ENCODE peak calls at places on chromosomes 3 and 15, in nine cellular contexts. A is Karpas-422, T is uterus, Q is heart left ventricle, L is left ventricle myocardium inferior, D is small intestine, M is hepatocyte, H is right atrium auricular region, V is psoas muscle. N is an unnamed sample. For H3K9me3 and H3K36me3, the result is how much of the 10 kb centered on the place peaks cover.

GRCh38 chr3:27025718-27026117 is 343.5 kb downstream of the NEK10 start:
- DNase-seq in A (no peak), T (no peak), Q (no peak), L (no peak), D (no peak), M (no peak), H (no peak), V (no peak), N (no peak)

GRCh38 chr3:42101048-42101447 is 9.9 kb downstream of the TRAK1 start:
- DNase-seq in A (no peak), T (peak), Q (peak), L (peak), D (no peak), M (no peak), H (peak), V (peak), N (no peak)

GRCh38 chr3:44965165-44965564 is 10.8 kb downstream of the ZDHHC3 start:
- DNase-seq in A (no peak), T (no peak), Q (no peak), L (no peak), D (no peak), M (no peak), H (no peak), V (no peak), N (no peak)

GRCh38 chr3:46478341-46478740 is 13.6 kb upstream of the LTF start:
- DNase-seq in A (no peak), T (no peak), Q (no peak), L (no peak), D (no peak), M (no peak), H (no peak), V (no peak), N (no peak)

GRCh38 chr3:111717601-111718000 is 122.5 kb upstream of the ZBED2 start:
- DNase-seq in A (peak), T (peak), Q (peak), L (peak), D (peak), M (peak), H (peak), V (peak), N (peak)

GRCh38 chr3:184377882-184378445 is at the start of gene THPO:
- DNase-seq in A (peak), T (peak), Q (peak), L (no peak), D (no peak), M (peak), H (no peak), V (no peak), N (no peak)

GRCh38 chr3:65732060-65732933 is 306.4 kb downstream of the MAGI1 start:
- DNase-seq in A (peak), T (no peak), Q (no peak), L (no peak), D (peak), M (peak), H (no peak), V (no peak), N (no peak)

GRCh38 chr15:28955686-28956421 is 70.1 kb downstream of the APBA2 start:
- DNase-seq in A (no peak), T (no peak), Q (no peak), L (no peak), D (no peak), M (no peak), H (peak), V (no peak), N (no peak)

GRCh38 chr15:71455107-71455506 is 339.8 kb downstream of the THSD4 start:
- DNase-seq in A (peak), T (no peak), Q (no peak), L (no peak), D (no peak), M (no peak), H (no peak), V (no peak), N (no peak)

GRCh38 chr3:13142552-13143380 is 69.5 kb upstream of the IQSEC1 start:
- DNase-seq in A (no peak), T (no peak), Q (no peak), L (no peak), D (no peak), M (no peak), H (no peak), V (no peak), N (no peak)

GRCh38 chr15:73694419-73694818 is 10.2 kb downstream of the CD276 start:
- DNase-seq in A (no peak), T (no peak), Q (peak), L (no peak), D (no peak), M (no peak), H (no peak), V (peak), N (no peak)

GRCh38 chr3:31244929-31245817 is 287.6 kb upstream of the STT3B start:
- DNase-seq in A (no peak), T (no peak), Q (no peak), L (no peak), D (no peak), M (no peak), H (no peak), V (no peak), N (no peak)

GRCh38 chr3:184050217-184050847 is 2.5 kb upstream of the HTR3C start:
- DNase-seq in A (peak), T (no peak), Q (no peak), L (no peak), D (peak), M (no peak), H (no peak), V (no peak), N (no peak)

GRCh38 chr15:70406624-70407390 is 309.1 kb upstream of the TLE3 start:
- DNase-seq in A (no peak), T (peak), Q (no peak), L (no peak), D (no peak), M (no peak), H (no peak), V (no peak), N (no peak)

GRCh38 chr3:195023576-195023975 is 247.4 kb downstream of the XXYLT1 start:
- DNase-seq in A (no peak), T (no peak), Q (no peak), L (no peak), D (no peak), M (no peak), H (no peak), V (no peak), N (no peak)

GRCh38 chr3:52072020-52072419 is 15.6 kb upstream of the DUSP7 start:
- DNase-seq in A (no peak), T (no peak), Q (no peak), L (no peak), D (no peak), M (no peak), H (no peak), V (no peak), N (no peak)

GRCh38 chr15:23695282-23695681 is 8.2 kb upstream of the NDN start:
- DNase-seq in A (no peak), T (no peak), Q (no peak), L (no peak), D (peak), M (no peak), H (no peak), V (no peak), N (no peak)

GRCh38 chr3:168116279-168116678 is 20.6 kb upstream of the GOLIM4 start:
- DNase-seq in A (no peak), T (peak), Q (peak), L (peak), D (no peak), M (no peak), H (peak), V (peak), N (no peak)

GRCh38 chr3:177106184-177106583 is 91.1 kb downstream of the TBL1XR1 start:
- DNase-seq in A (peak), T (no peak), Q (no peak), L (no peak), D (no peak), M (no peak), H (no peak), V (no peak), N (no peak)

GRCh38 chr3:152348436-152349177 is 79.9 kb downstream of the MBNL1 start:
- DNase-seq in A (no peak), T (no peak), Q (no peak), L (no peak), D (no peak), M (no peak), H (no peak), V (no peak), N (no peak)

GRCh38 chr3:152350764-152351163 is 82.0 kb downstream of the MBNL1 start:
- DNase-seq in A (no peak), T (no peak), Q (no peak), L (no peak), D (no peak), M (no peak), H (no peak), V (no peak), N (no peak)

GRCh38 chr3:152349397-152349796 is 80.7 kb downstream of the MBNL1 start:
- DNase-seq in A (no peak), T (no peak), Q (no peak), L (no peak), D (no peak), M (no peak), H (no peak), V (no peak), N (no peak)

GRCh38 chr3:152352559-152352958 is 83.8 kb downstream of the MBNL1 start:
- DNase-seq in A (peak), T (no peak), Q (no peak), L (no peak), D (no peak), M (no peak), H (no peak), V (no peak), N (no peak)

DNA sequence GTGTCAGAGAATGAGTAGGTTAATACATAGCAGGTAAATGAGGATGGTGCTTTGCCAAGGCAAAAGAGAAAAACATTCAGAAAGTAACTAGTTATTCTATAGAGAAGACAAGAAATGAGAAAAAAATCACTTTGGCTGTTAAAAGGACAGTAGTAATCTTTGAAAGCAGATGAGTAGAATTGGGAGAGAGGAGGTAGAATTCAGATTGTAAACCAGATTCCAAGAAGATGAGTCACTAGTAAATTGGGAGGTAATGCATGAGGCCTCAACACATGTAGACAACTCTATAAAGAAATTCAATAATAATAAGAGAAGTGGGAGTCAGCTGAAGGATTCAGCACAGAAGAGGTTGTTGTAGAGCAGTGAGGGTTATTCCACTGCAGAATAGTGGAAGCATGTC is 81.4 kb downstream of the MBNL1 start:
- DNase-seq in A (no peak), T (no peak), Q (no peak), L (no peak), D (no peak), M (no peak), H (no peak), V (no peak), N (no peak)
- H3K27ac ChIP-seq in A (peak), T (peak), Q (no peak), L (no peak), D (no peak), M (no peak), H (no peak), V (peak), N (no peak)

DNA sequence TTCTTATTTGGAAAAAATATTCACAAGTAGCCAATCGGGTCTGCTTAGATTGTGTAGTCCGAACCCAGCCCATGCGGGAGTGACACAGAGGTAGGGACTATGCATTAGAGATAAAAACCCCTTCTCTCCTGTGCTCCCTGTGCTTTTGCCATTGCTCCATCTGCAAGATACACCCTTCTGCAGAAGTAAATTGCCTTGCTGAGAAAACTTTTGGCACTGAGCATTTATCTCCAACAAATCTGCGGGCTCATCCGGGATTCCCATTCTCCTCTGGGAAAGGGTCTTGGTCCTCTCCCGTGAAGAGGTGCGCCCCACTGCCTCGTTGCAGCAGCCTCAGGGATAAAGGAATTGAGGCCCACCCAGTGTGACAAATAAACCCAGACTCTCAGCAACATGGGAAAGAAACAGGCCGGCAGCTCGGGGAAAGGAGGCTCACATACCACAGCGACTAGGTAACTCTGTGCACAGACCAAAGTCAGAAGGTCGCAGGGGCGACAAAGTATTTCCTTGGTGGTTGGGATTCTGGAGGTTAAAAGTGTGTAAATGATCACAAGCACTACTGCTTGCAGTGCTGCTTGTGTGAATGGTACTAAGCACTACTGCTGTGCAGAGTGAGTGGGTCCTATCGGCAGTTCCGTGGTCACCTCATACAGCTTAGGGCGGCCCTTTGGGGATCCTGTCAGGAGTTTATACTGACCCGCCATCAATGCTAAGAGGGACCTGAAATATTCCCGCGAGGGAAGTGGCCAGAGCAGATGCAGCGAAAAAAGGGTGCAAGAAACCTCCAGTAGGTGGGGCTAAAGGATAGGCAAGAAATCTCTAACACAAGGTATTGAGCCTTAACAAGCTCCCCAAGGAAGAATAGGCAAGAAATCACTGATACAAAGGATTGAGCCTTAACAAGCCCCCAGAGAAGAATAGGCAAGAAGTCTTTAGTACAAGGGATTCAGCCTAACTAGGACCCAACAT is 54.3 kb downstream of the GSK3B start:
- DNase-seq in A (peak), T (no peak), Q (no peak), L (no peak), D (no peak), M (peak), H (no peak), V (no peak), N (no peak)
- H3K9me3 ChIP-seq in A (under half), T (under half), Q (under half), L (under half), D (under half), M (under half), H (under half), V (under half), N (under half)

GRCh38 chr3:172239218-172239738 is 199.9 kb downstream of the FNDC3B start:
- DNase-seq in A (no peak), T (no peak), Q (no peak), L (no peak), D (no peak), M (no peak), H (no peak), V (no peak), N (no peak)
- H3K36me3 ChIP-seq in A (under half), T (under half), Q (under half), L (under half), D (under half), M (under half), H (under half), V (under half), N (under half)

GRCh38 chr3:193396451-193397244 is 18.1 kb upstream of the ATP13A5 start:
- DNase-seq in A (no peak), T (no peak), Q (no peak), L (no peak), D (no peak), M (peak), H (no peak), V (no peak), N (no peak)
- H3K27ac ChIP-seq in A (no peak), T (no peak), Q (no peak), L (no peak), D (no peak), M (no peak), H (no peak), V (no peak), N (no peak)

GRCh38 chr3:7506606-7507180 is 645.8 kb downstream of the GRM7 start:
- DNase-seq in A (no peak), T (no peak), Q (no peak), L (no peak), D (no peak), M (no peak), H (no peak), V (no peak), N (no peak)
- H3K9me3 ChIP-seq in A (under half), T (under half), Q (under half), L (under half), D (under half), M (under half), H (under half), V (under half), N (under half)

GRCh38 chr15:52615302-52615701 is 46.5 kb upstream of the ARPP19 start:
- DNase-seq in A (no peak), T (no peak), Q (no peak), L (no peak), D (no peak), M (no peak), H (no peak), V (no peak), N (no peak)
- H3K36me3 ChIP-seq in A (half or more), T (under half), Q (half or more), L (half or more), D (under half), M (under half), H (under half), V (half or more), N (under half)

N was measured in thoracic aorta.